ENCODE peak calls at places on chromosomes 5 and 9, in six cellular contexts. One of them, this sample, is unnamed.

GRCh38 chr5:34716986-34717385 is 60.9 kb downstream of the RAI14 start:
- DNase-seq in neuronal stem cell: no peak
- DNase-seq in H1: no peak
- DNase-seq in mesenchymal stem cell: peak; percentile 58
- DNase-seq in IMR-90: peak; percentile 85
- DNase-seq in mesendoderm: no peak
- DNase-seq in this sample: no peak

GRCh38 chr5:91182763-91183162 is 200.4 kb downstream of the ARRDC3 start:
- DNase-seq in IMR-90: no peak
- DNase-seq in neuronal stem cell: no peak
- DNase-seq in mesenchymal stem cell: no peak
- DNase-seq in mesendoderm: peak; percentile 21
- DNase-seq in H1: no peak
- DNase-seq in this sample: no peak

GRCh38 chr9:70609542-70610286 is 195.3 kb upstream of the KLF9 start:
- DNase-seq in neuronal stem cell: no peak
- DNase-seq in H1: no peak
- DNase-seq in IMR-90: peak; percentile 98
- DNase-seq in mesendoderm: no peak
- DNase-seq in mesenchymal stem cell: peak; percentile 90
- DNase-seq in this sample: no peak

GRCh38 chr5:67149933-67150523 is 46.6 kb downstream of the CD180 start:
- DNase-seq in IMR-90: peak; percentile 48
- DNase-seq in mesenchymal stem cell: peak; percentile 48
- DNase-seq in mesendoderm: peak; percentile 17
- DNase-seq in H1: no peak
- DNase-seq in neuronal stem cell: no peak
- DNase-seq in this sample: no peak

GRCh38 chr5:31707294-31707693 is 68.4 kb downstream of the PDZD2 start:
- DNase-seq in mesendoderm: no peak
- DNase-seq in IMR-90: no peak
- DNase-seq in neuronal stem cell: no peak
- DNase-seq in H1: no peak
- DNase-seq in mesenchymal stem cell: no peak
- DNase-seq in this sample: no peak

GRCh38 chr9:109856785-109857184 is 76.8 kb downstream of the PALM2AKAP2 start:
- DNase-seq in H1: no peak
- DNase-seq in mesendoderm: peak; percentile 59
- DNase-seq in neuronal stem cell: no peak
- DNase-seq in mesenchymal stem cell: no peak
- DNase-seq in IMR-90: peak; percentile 33
- DNase-seq in this sample: peak; percentile 35

GRCh38 chr5:58455066-58455465 is 4.8 kb downstream of the PLK2 start:
- DNase-seq in mesendoderm: no peak
- DNase-seq in neuronal stem cell: no peak
- DNase-seq in IMR-90: peak; percentile 55
- DNase-seq in H1: no peak
- DNase-seq in mesenchymal stem cell: peak; percentile 28
- DNase-seq in this sample: no peak

GRCh38 chr9:124285903-124286291 is 28.1 kb downstream of the NEK6 start:
- DNase-seq in H1: no peak
- DNase-seq in mesenchymal stem cell: peak; percentile 99
- DNase-seq in neuronal stem cell: no peak
- DNase-seq in mesendoderm: no peak
- DNase-seq in IMR-90: peak; percentile 99
- DNase-seq in this sample: no peak

GRCh38 chr9:128902351-128903078 is 18.3 kb upstream of the PHYHD1 start:
- DNase-seq in mesendoderm: no peak
- DNase-seq in neuronal stem cell: no peak
- DNase-seq in mesenchymal stem cell: no peak
- DNase-seq in H1: no peak
- DNase-seq in IMR-90: no peak
- DNase-seq in this sample: no peak

GRCh38 chr9:97905228-97905627 is 17.1 kb downstream of the TRMO start:
- DNase-seq in IMR-90: no peak
- DNase-seq in mesendoderm: no peak
- DNase-seq in neuronal stem cell: no peak
- DNase-seq in mesenchymal stem cell: no peak
- DNase-seq in H1: no peak
- DNase-seq in this sample: no peak

GRCh38 chr5:109709225-109709624 is 19.5 kb downstream of the MAN2A1 start:
- DNase-seq in neuronal stem cell: no peak
- DNase-seq in mesendoderm: no peak
- DNase-seq in IMR-90: no peak
- DNase-seq in mesenchymal stem cell: no peak
- DNase-seq in H1: no peak
- DNase-seq in this sample: no peak

GRCh38 chr9:87605676-87606075 is 108.0 kb downstream of the DAPK1 start:
- DNase-seq in IMR-90: no peak
- DNase-seq in neuronal stem cell: no peak
- DNase-seq in mesenchymal stem cell: no peak
- DNase-seq in H1: no peak
- DNase-seq in mesendoderm: no peak
- DNase-seq in this sample: no peak

GRCh38 chr5:74092761-74093160 is 466.8 kb downstream of the ARHGEF28 start:
- DNase-seq in mesenchymal stem cell: no peak
- DNase-seq in neuronal stem cell: no peak
- DNase-seq in mesendoderm: no peak
- DNase-seq in IMR-90: no peak
- DNase-seq in H1: no peak
- DNase-seq in this sample: no peak

GRCh38 chr9:116099821-116100220 is 53.8 kb upstream of the PAPPA start:
- DNase-seq in H1: no peak
- DNase-seq in mesendoderm: no peak
- DNase-seq in mesenchymal stem cell: peak; percentile 47
- DNase-seq in IMR-90: peak; percentile 60
- DNase-seq in neuronal stem cell: no peak
- DNase-seq in this sample: no peak

GRCh38 chr5:24208540-24209141 is 436.1 kb downstream of the CDH10 start:
- DNase-seq in neuronal stem cell: peak; percentile 67
- DNase-seq in H1: peak; percentile 13
- DNase-seq in mesendoderm: peak; percentile 49
- DNase-seq in mesenchymal stem cell: no peak
- DNase-seq in IMR-90: no peak
- DNase-seq in this sample: peak; percentile 22

GRCh38 chr9:104961238-104961637 is 33.3 kb upstream of the ABCA1 start:
- DNase-seq in mesendoderm: peak; percentile 97
- DNase-seq in mesenchymal stem cell: peak; percentile 88
- DNase-seq in IMR-90: peak; percentile 83
- DNase-seq in H1: peak; percentile 38
- DNase-seq in neuronal stem cell: peak; percentile 20
- DNase-seq in this sample: peak; percentile 87

GRCh38 chr9:109454601-109455155 is 43.4 kb downstream of the PTPN3 start:
- DNase-seq in neuronal stem cell: no peak
- DNase-seq in mesendoderm: no peak
- DNase-seq in H1: no peak
- DNase-seq in mesenchymal stem cell: no peak
- DNase-seq in IMR-90: no peak
- DNase-seq in this sample: no peak

GRCh38 chr5:9621379-9621903 is 8.7 kb downstream of the TAS2R1 start:
- DNase-seq in mesenchymal stem cell: peak; percentile 79
- DNase-seq in IMR-90: peak; percentile 42
- DNase-seq in neuronal stem cell: no peak
- DNase-seq in mesendoderm: peak; percentile 69
- DNase-seq in H1: no peak
- DNase-seq in this sample: no peak

GRCh38 chr9:118693645-118694044 is 675.6 kb downstream of the BRINP1 start:
- DNase-seq in H1: no peak
- DNase-seq in neuronal stem cell: no peak
- DNase-seq in IMR-90: no peak
- DNase-seq in mesenchymal stem cell: no peak
- DNase-seq in mesendoderm: peak; percentile 10
- DNase-seq in this sample: no peak

GRCh38 chr9:121253821-121254471 is 14.0 kb upstream of the GSN start:
- DNase-seq in IMR-90: no peak
- DNase-seq in neuronal stem cell: no peak
- DNase-seq in mesenchymal stem cell: no peak
- DNase-seq in mesendoderm: peak; percentile 23
- DNase-seq in H1: no peak
- DNase-seq in this sample: no peak

GRCh38 chr9:107707419-107707837 is 217.9 kb upstream of the KLF4 start:
- DNase-seq in neuronal stem cell: no peak
- DNase-seq in mesendoderm: no peak
- DNase-seq in H1: no peak
- DNase-seq in mesenchymal stem cell: peak; percentile 86
- DNase-seq in IMR-90: peak; percentile 97
- DNase-seq in this sample: no peak

GRCh38 chr9:131500939-131501541 is 1.7 kb upstream of the POMT1 start:
- DNase-seq in H1: no peak
- DNase-seq in neuronal stem cell: no peak
- DNase-seq in IMR-90: peak; percentile 81
- DNase-seq in mesenchymal stem cell: peak; percentile 80
- DNase-seq in mesendoderm: peak; percentile 29
- DNase-seq in this sample: no peak

GRCh38 chr9:114153761-114154596 is 1.4 kb upstream of the COL27A1 start:
- DNase-seq in neuronal stem cell: peak; percentile 79
- DNase-seq in mesendoderm: peak; percentile 85
- DNase-seq in H1: no peak
- DNase-seq in IMR-90: peak; percentile 25
- DNase-seq in mesenchymal stem cell: peak; percentile 35
- DNase-seq in this sample: peak; percentile 87

GRCh38 chr5:78888580-78889187 is 96.4 kb downstream of the ARSB start:
- DNase-seq in neuronal stem cell: no peak
- DNase-seq in H1: no peak
- DNase-seq in IMR-90: no peak
- DNase-seq in mesendoderm: no peak
- DNase-seq in mesenchymal stem cell: no peak
- DNase-seq in this sample: no peak

GRCh38 chr5:44002381-44002901 is 386.8 kb downstream of the FGF10 start:
- DNase-seq in neuronal stem cell: no peak
- DNase-seq in H1: no peak
- DNase-seq in IMR-90: peak; percentile 37
- DNase-seq in mesenchymal stem cell: peak; percentile 45
- DNase-seq in mesendoderm: no peak
- DNase-seq in this sample: no peak

GRCh38 chr5:14143843-14144585 is 872 bp downstream of the TRIO start:
- DNase-seq in mesendoderm: no peak
- DNase-seq in IMR-90: no peak
- DNase-seq in mesenchymal stem cell: no peak
- DNase-seq in H1: no peak
- DNase-seq in neuronal stem cell: no peak
- DNase-seq in this sample: peak; percentile 45

GRCh38 chr5:14142202-14142855 is 813 bp upstream of the TRIO start:
- DNase-seq in mesenchymal stem cell: peak; percentile 63
- DNase-seq in H1: no peak
- DNase-seq in mesendoderm: no peak
- DNase-seq in IMR-90: no peak
- DNase-seq in neuronal stem cell: no peak
- DNase-seq in this sample: no peak

GRCh38 chr5:14141764-14142163 is 1.4 kb upstream of the TRIO start:
- DNase-seq in mesenchymal stem cell: no peak
- DNase-seq in mesendoderm: no peak
- DNase-seq in IMR-90: no peak
- DNase-seq in neuronal stem cell: no peak
- DNase-seq in H1: no peak
- DNase-seq in this sample: no peak

GRCh38 chr5:14143509-14143842 is 334 bp downstream of the TRIO start:
- DNase-seq in IMR-90: no peak
- DNase-seq in mesenchymal stem cell: no peak
- DNase-seq in H1: no peak
- DNase-seq in neuronal stem cell: no peak
- DNase-seq in mesendoderm: no peak
- DNase-seq in this sample: no peak

GRCh38 chr5:14142856-14143508 is at the start of gene TRIO:
- DNase-seq in mesendoderm: peak; percentile 96
- DNase-seq in IMR-90: peak; percentile 91
- DNase-seq in H1: peak; percentile 85
- DNase-seq in neuronal stem cell: peak; percentile 93
- DNase-seq in mesenchymal stem cell: peak; percentile 94
- DNase-seq in this sample: peak; percentile 91
- H2BK15ac ChIP-seq in mesendoderm: no peak within 1 kb of the TSS
- H2BK15ac ChIP-seq in IMR-90: peak within 1 kb of the TSS; percentile 53
- H2BK15ac ChIP-seq in H1: peak within 1 kb of the TSS; percentile 23
- H2BK15ac ChIP-seq in neuronal stem cell: peak within 1 kb of the TSS; percentile 68
- H2BK15ac ChIP-seq in mesenchymal stem cell: peak within 1 kb of the TSS; percentile 89
- H2BK15ac ChIP-seq in this sample: no peak within 1 kb of the TSS

DNA sequence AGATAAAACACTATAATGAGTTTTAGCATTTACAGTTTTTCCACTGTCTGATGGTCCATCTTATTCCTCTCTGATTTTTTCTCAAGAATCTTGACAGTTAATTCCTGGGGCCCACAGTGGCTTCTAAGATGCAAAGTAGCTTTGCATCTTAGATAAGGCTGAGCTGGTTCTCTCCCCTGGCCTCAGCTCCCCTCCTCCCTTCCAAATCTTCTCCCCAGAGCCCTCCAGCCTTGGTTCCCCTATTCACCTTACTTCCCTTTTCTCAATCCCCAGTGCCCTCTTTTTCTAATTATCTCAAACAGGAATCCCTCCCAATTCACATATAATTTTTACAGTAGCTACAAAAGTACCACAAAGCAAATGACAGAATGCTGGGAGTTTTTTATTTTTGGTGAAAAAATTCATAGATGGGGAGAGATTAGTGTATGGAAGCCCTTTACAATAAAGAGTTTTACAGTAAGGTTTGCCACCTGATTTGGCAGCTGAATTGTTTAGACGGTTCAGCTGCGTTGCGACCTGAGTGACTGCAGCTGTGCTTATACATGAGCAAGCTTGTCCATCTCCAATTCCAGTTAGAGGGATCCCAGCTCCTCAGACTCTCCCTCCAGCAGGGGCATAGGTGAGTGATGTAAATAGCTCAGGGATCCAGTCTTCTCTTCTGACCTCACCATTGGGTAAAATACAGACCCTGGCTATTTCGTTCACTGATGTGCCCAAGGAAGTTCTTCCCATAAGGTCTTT is 51.4 kb upstream of the CKMT2 start:
- DNase-seq in mesenchymal stem cell: no peak
- DNase-seq in neuronal stem cell: no peak
- DNase-seq in mesendoderm: no peak
- DNase-seq in IMR-90: no peak
- DNase-seq in H1: no peak
- DNase-seq in this sample: no peak
- H2BK15ac ChIP-seq in mesenchymal stem cell: no peak overlapping the region
- H2BK15ac ChIP-seq in neuronal stem cell: no peak overlapping the region
- H2BK15ac ChIP-seq in mesendoderm: no peak overlapping the region
- H2BK15ac ChIP-seq in IMR-90: no peak overlapping the region
- H2BK15ac ChIP-seq in H1: no peak overlapping the region
- H2BK15ac ChIP-seq in this sample: no peak overlapping the region

DNA sequence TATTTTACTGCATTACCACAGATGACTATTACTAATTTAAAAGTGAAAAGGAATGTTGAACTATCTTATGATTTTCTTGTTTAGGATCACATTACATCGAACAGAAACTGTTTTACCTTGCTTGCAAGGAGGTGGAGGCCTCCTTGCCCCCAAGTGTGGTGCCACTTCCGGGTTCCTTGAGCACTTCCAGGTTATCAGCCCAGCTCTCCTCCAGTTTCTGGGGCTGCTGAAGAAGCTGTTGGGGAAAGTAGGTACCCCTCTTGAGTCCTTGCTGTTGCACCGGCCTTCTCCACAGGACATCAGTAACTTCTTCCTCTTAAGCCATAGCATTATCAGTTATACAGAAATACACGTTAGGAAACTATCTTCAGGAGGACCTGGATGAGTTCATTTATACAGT is 278.2 kb downstream of the DMRT2 start:
- DNase-seq in mesenchymal stem cell: no peak
- DNase-seq in neuronal stem cell: no peak
- DNase-seq in H1: no peak
- DNase-seq in IMR-90: no peak
- DNase-seq in mesendoderm: no peak
- DNase-seq in this sample: no peak
- H2BK15ac ChIP-seq in mesenchymal stem cell: no peak overlapping the region
- H2BK15ac ChIP-seq in neuronal stem cell: no peak overlapping the region
- H2BK15ac ChIP-seq in H1: no peak overlapping the region
- H2BK15ac ChIP-seq in IMR-90: no peak overlapping the region
- H2BK15ac ChIP-seq in mesendoderm: no peak overlapping the region
- H2BK15ac ChIP-seq in this sample: no peak overlapping the region

GRCh38 chr5:72892846-72893245 is 63.0 kb upstream of the FCHO2 start:
- DNase-seq in mesendoderm: no peak
- DNase-seq in neuronal stem cell: no peak
- DNase-seq in H1: no peak
- DNase-seq in mesenchymal stem cell: no peak
- DNase-seq in IMR-90: no peak
- DNase-seq in this sample: no peak
- H2BK15ac ChIP-seq in mesendoderm: no peak overlapping the region
- H2BK15ac ChIP-seq in neuronal stem cell: no peak overlapping the region
- H2BK15ac ChIP-seq in H1: no peak overlapping the region
- H2BK15ac ChIP-seq in mesenchymal stem cell: no peak overlapping the region
- H2BK15ac ChIP-seq in IMR-90: no peak overlapping the region
- H2BK15ac ChIP-seq in this sample: no peak overlapping the region